ENCODE peak calls at places on chromosomes 1 and 21, in eight cellular contexts. X, Z, O, M, D, F, W and Q are unnamed samples.

GRCh38 chr1:27536767-27537166 is 46.8 kb upstream of the WASF2 start:
- DNase-seq in X (no peak), Z (peak; percentile 53), O (no peak), M (no peak), D (no peak), F (no peak), W (peak; percentile 94), Q (no peak)

GRCh38 chr21:25456672-25457071 is 150.6 kb downstream of the MRPL39 start:
- DNase-seq in X (no peak), Z (no peak), O (no peak), M (peak; percentile 24), D (no peak), F (peak; percentile 31), W (peak; percentile 37), Q (no peak)

GRCh38 chr1:232766904-232767303 is 38.3 kb upstream of the MAP10 start:
- DNase-seq in X (no peak), Z (no peak), O (no peak), M (no peak), D (no peak), F (no peak), W (no peak), Q (no peak)

GRCh38 chr1:114227059-114227458 is 73.4 kb upstream of the SYT6 start:
- DNase-seq in X (no peak), Z (no peak), O (no peak), M (no peak), D (no peak), F (no peak), W (no peak), Q (no peak)

GRCh38 chr1:207748737-207749528 is 2.9 kb upstream of the CD46 start:
- DNase-seq in X (no peak), Z (no peak), O (no peak), M (no peak), D (no peak), F (no peak), W (no peak), Q (no peak)

GRCh38 chr1:22709891-22710687 is 550 bp upstream of the EPHB2 start:
- DNase-seq in X (no peak), Z (peak; percentile 74), O (peak; percentile 36), M (peak; percentile 15), D (no peak), F (peak; percentile 15), W (peak; percentile 73), Q (no peak)

GRCh38 chr1:80059940-80060339 is 1053.4 kb upstream of the ADGRL4 start:
- DNase-seq in X (no peak), Z (no peak), O (no peak), M (no peak), D (no peak), F (no peak), W (no peak), Q (no peak)

GRCh38 chr1:54859687-54860391 is 27.2 kb downstream of the DHCR24 start:
- DNase-seq in X (no peak), Z (no peak), O (no peak), M (no peak), D (no peak), F (no peak), W (no peak), Q (no peak)

GRCh38 chr1:15757575-15758401 is 807 bp upstream of the FBLIM1 start:
- DNase-seq in X (no peak), Z (no peak), O (no peak), M (no peak), D (no peak), F (no peak), W (no peak), Q (no peak)

GRCh38 chr1:226597616-226598454 is 49.3 kb downstream of the STUM start:
- DNase-seq in X (no peak), Z (no peak), O (no peak), M (no peak), D (no peak), F (no peak), W (no peak), Q (no peak)

GRCh38 chr1:176829261-176829976 is 335.1 kb downstream of the ASTN1 start:
- DNase-seq in X (no peak), Z (no peak), O (no peak), M (no peak), D (no peak), F (no peak), W (no peak), Q (no peak)

GRCh38 chr1:6111991-6112689 is 66.5 kb downstream of the KCNAB2 start:
- DNase-seq in X (peak; percentile 34), Z (no peak), O (no peak), M (no peak), D (no peak), F (no peak), W (no peak), Q (no peak)

GRCh38 chr1:237166593-237167077 is 124.7 kb downstream of the RYR2 start:
- DNase-seq in X (no peak), Z (no peak), O (no peak), M (no peak), D (no peak), F (no peak), W (peak; percentile 13), Q (no peak)

GRCh38 chr21:42120904-42121535 is 49.9 kb downstream of the UMODL1 start:
- DNase-seq in X (no peak), Z (no peak), O (no peak), M (no peak), D (no peak), F (no peak), W (no peak), Q (no peak)

GRCh38 chr1:12177999-12178441 is 11.2 kb downstream of the TNFRSF1B start:
- DNase-seq in X (peak; percentile 98), Z (no peak), O (no peak), M (peak; percentile 90), D (peak; percentile 86), F (peak; percentile 88), W (peak; percentile 74), Q (peak; percentile 93)

GRCh38 chr1:110281363-110282290 is 57.5 kb upstream of the RBM15 start:
- DNase-seq in X (no peak), Z (no peak), O (no peak), M (no peak), D (no peak), F (no peak), W (no peak), Q (no peak)

GRCh38 chr1:84573481-84573966 is 716 bp downstream of the CTBS start:
- DNase-seq in X (no peak), Z (no peak), O (no peak), M (no peak), D (no peak), F (no peak), W (no peak), Q (no peak)